ENCODE peak calls at places on chromosomes 2 and 18, in six cellular contexts. L is left lung, I is GM23338, C is HCT116, S is aorta, Z is stomach. O is an unnamed sample. For H3K4me1, the result is how much of the 10 kb centered on the place peaks cover.

GRCh38 chr2:64319930-64320329 is 134.0 kb upstream of the LGALSL start:
- DNase-seq in L (no peak), I (no peak), C (no peak), S (no peak), Z (no peak), O (no peak)

GRCh38 chr2:221741496-221742211 is 169.6 kb upstream of the EPHA4 start:
- DNase-seq in L (no peak), I (no peak), C (no peak), S (no peak), Z (no peak), O (no peak)

GRCh38 chr2:85413592-85414421 is 3.6 kb upstream of the CAPG start:
- DNase-seq in L (peak), I (peak), C (no peak), S (peak), Z (peak), O (no peak)

GRCh38 chr2:240506406-240507059 is 51.3 kb downstream of the ANKMY1 start:
- DNase-seq in L (peak), I (no peak), C (no peak), S (peak), Z (peak), O (no peak)

GRCh38 chr2:216090369-216090786 is 8.7 kb downstream of the TMEM169 start:
- DNase-seq in L (no peak), I (no peak), C (no peak), S (no peak), Z (no peak), O (no peak)

GRCh38 chr18:64806232-64806631 is 657.3 kb upstream of the LINC00305 start:
- DNase-seq in L (no peak), I (no peak), C (no peak), S (no peak), Z (no peak), O (no peak)

GRCh38 chr2:241733391-241734207 is 831 bp upstream of the D2HGDH start:
- DNase-seq in L (peak), I (no peak), C (no peak), S (no peak), Z (no peak), O (no peak)

GRCh38 chr2:10524841-10525572 is 76.9 kb upstream of the ODC1 start:
- DNase-seq in L (no peak), I (no peak), C (no peak), S (no peak), Z (no peak), O (no peak)

GRCh38 chr18:21112543-21113105 is 1.0 kb upstream of the ROCK1 start:
- DNase-seq in L (no peak), I (no peak), C (no peak), S (no peak), Z (no peak), O (no peak)

GRCh38 chr2:215685218-215685962 is 249.5 kb upstream of the FN1 start:
- DNase-seq in L (no peak), I (no peak), C (no peak), S (no peak), Z (no peak), O (no peak)

GRCh38 chr2:219186754-219187456 is 8.8 kb downstream of the RETREG2 start:
- DNase-seq in L (no peak), I (no peak), C (no peak), S (no peak), Z (no peak), O (no peak)

GRCh38 chr2:229910832-229911412 is 10.9 kb downstream of the TRIP12 start:
- DNase-seq in L (no peak), I (peak), C (no peak), S (no peak), Z (no peak), O (no peak)

GRCh38 chr18:24023185-24023814 is 8.7 kb downstream of the TTC39C start:
- DNase-seq in L (no peak), I (peak), C (no peak), S (no peak), Z (no peak), O (no peak)

GRCh38 chr2:20424300-20425290 is 22.3 kb upstream of the RHOB start:
- DNase-seq in L (peak), I (peak), C (no peak), S (no peak), Z (peak), O (peak)

GRCh38 chr2:45210466-45211195 is 201.4 kb upstream of the SIX2 start:
- DNase-seq in L (no peak), I (no peak), C (no peak), S (no peak), Z (no peak), O (no peak)

GRCh38 chr2:170736628-170737027 is 21.5 kb downstream of the SP5 start:
- DNase-seq in L (no peak), I (no peak), C (no peak), S (no peak), Z (no peak), O (no peak)

GRCh38 chr2:126828471-126828870 is 70.2 kb upstream of the TEX51 start:
- DNase-seq in L (no peak), I (no peak), C (no peak), S (no peak), Z (no peak), O (no peak)

GRCh38 chr2:159226059-159226461 is 60.4 kb downstream of the WDSUB1 start:
- DNase-seq in L (no peak), I (no peak), C (peak), S (no peak), Z (peak), O (no peak)

GRCh38 chr2:67950018-67950417 is 112.8 kb downstream of the C1D start:
- DNase-seq in L (no peak), I (no peak), C (no peak), S (no peak), Z (no peak), O (no peak)

GRCh38 chr2:178910005-178910404 is 102.8 kb upstream of the TTN start:
- DNase-seq in L (no peak), I (no peak), C (no peak), S (no peak), Z (no peak), O (no peak)

GRCh38 chr18:48136051-48136543 is 205.6 kb upstream of the SMAD2 start:
- DNase-seq in L (no peak), I (peak), C (no peak), S (peak), Z (peak), O (no peak)

GRCh38 chr18:77899972-77900754 is 650.5 kb downstream of the GALR1 start:
- DNase-seq in L (peak), I (peak), C (no peak), S (no peak), Z (peak), O (no peak)

GRCh38 chr2:104140361-104140760 is 713.6 kb upstream of the POU3F3 start:
- DNase-seq in L (no peak), I (no peak), C (no peak), S (no peak), Z (no peak), O (no peak)

GRCh38 chr2:97774425-97774824 is 61.0 kb downstream of the ZAP70 start:
- DNase-seq in L (no peak), I (peak), C (no peak), S (no peak), Z (no peak), O (no peak)

GRCh38 chr2:121049141-121049540 is 235.9 kb downstream of the TFCP2L1 start:
- DNase-seq in L (no peak), I (no peak), C (no peak), S (no peak), Z (no peak), O (no peak)

GRCh38 chr2:237687666-237688065 is 60.3 kb downstream of the LRRFIP1 start:
- DNase-seq in L (no peak), I (no peak), C (no peak), S (peak), Z (peak), O (peak)

GRCh38 chr2:128734521-128735295 is 416.0 kb upstream of the HS6ST1 start:
- DNase-seq in L (peak), I (peak), C (no peak), S (no peak), Z (no peak), O (no peak)

GRCh38 chr2:218152172-218152571 is 14.6 kb downstream of the CXCR1 start:
- DNase-seq in L (no peak), I (no peak), C (no peak), S (no peak), Z (no peak), O (no peak)

GRCh38 chr2:147182260-147182659 is 662.6 kb upstream of the ACVR2A start:
- DNase-seq in L (no peak), I (no peak), C (no peak), S (no peak), Z (peak), O (no peak)

GRCh38 chr2:171598713-171599319 is 76.5 kb downstream of the CYBRD1 start:
- DNase-seq in L (no peak), I (peak), C (peak), S (no peak), Z (peak), O (no peak)

GRCh38 chr2:55051026-55051866 is 995 bp upstream of the RTN4 start:
- DNase-seq in L (no peak), I (peak), C (peak), S (no peak), Z (peak), O (no peak)

GRCh38 chr2:109352066-109352897 is 223.3 kb downstream of the SH3RF3 start:
- DNase-seq in L (no peak), I (no peak), C (no peak), S (peak), Z (peak), O (no peak)

GRCh38 chr2:78977661-78978145 is 47.8 kb upstream of the REG3G start:
- DNase-seq in L (no peak), I (no peak), C (no peak), S (no peak), Z (no peak), O (no peak)

GRCh38 chr18:77031662-77032061 is 100.9 kb downstream of the MBP start:
- DNase-seq in L (no peak), I (no peak), C (no peak), S (no peak), Z (no peak), O (no peak)

GRCh38 chr2:55840460-55840859 is 83.1 kb downstream of the EFEMP1 start:
- DNase-seq in L (no peak), I (no peak), C (no peak), S (no peak), Z (no peak), O (no peak)

GRCh38 chr2:73925853-73926492 is 707 bp upstream of the DGUOK start:
- DNase-seq in L (no peak), I (peak), C (no peak), S (no peak), Z (peak), O (no peak)

GRCh38 chr2:233267516-233268245 is 16.2 kb downstream of the ATG16L1 start:
- DNase-seq in L (no peak), I (no peak), C (no peak), S (no peak), Z (peak), O (no peak)

DNA sequence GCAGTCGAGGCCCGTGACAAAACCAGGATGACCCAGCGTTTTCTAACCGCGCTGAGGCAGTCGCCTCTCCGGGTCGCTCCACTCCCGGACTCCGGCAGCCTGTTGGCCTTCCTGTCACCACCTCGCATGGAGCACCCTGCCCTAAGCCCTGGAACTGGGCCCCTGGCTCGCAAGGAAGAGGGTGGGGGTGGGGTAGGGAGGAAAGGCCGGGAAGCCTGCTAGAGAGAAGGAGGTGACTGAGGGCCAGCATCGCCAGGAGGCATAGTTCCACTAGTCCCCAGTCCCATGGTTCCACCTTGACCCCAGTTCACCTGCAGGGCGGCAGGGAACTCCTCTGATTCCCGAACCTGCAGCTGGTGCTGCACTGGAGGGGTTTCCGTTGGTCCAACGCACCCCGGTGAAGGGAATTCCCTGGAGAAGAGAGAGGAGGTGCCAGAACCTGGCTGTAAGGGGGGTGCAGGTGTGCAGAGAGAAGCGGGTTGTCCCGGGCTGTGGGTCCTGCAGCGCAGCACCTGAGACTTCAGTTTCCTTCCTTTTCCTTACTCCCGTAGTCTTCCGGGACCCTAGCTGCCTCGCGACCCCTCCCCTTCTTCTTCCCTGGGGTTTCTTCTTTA is 11.8 kb upstream of the EN1 start:
- DNase-seq in L (no peak), I (peak), C (no peak), S (no peak), Z (no peak), O (no peak)
- H3K4me1 ChIP-seq in L (under half), I (half or more), C (under half), S (under half), Z (under half), O (under half)

DNA sequence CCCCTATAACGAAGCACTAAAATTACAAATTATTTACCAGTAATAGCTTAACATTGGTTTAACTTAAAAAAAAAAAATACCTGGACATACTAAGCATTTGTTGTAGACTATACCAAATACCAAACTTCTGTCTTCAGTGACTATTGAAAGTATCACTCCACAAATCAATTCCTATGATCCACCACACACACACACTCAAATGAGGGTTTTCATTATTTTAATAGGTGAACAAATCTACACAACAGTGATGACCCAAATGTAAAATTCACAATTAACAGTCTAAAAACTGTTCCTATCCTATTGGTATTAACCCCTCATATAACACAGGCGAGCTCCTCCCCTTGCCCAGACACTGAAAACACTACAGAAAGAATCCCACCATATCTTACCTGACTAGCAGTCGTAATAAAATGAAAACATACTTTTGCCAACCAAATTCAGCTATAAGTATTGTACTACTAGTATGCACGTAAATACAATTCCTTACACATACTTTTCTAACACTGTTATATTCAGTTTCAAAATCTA is 2.5 kb downstream of the SP3 start:
- DNase-seq in L (no peak), I (no peak), C (no peak), S (no peak), Z (no peak), O (no peak)
- H3K4me1 ChIP-seq in L (under half), I (under half), C (under half), S (under half), Z (half or more), O (under half)

DNA sequence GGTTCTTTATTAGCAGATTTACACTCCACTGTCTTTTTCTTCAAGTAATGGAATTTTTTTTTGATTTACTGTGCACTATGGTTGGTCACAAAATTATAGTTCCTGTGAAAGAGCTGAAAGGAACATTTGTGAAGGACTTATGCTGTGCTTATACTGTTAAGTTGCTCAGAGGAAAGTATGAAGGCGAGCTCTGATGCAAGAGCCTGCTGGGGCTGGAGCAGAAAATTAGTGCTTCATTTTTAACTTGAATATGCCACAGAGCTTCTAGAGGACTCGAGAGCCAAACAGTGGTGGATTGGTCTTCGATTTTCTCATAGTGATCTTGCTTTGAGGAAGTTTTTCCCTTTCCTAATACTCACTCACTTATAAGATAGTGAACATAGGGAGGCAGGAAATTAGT is 20.0 kb downstream of the GATA6 start:
- DNase-seq in L (no peak), I (no peak), C (no peak), S (no peak), Z (no peak), O (no peak)
- H3K4me1 ChIP-seq in L (under half), I (under half), C (under half), S (under half), Z (half or more), O (under half)

GRCh38 chr18:58310517-58310916 is 266.5 kb downstream of the NEDD4L start:
- DNase-seq in L (peak), I (peak), C (no peak), S (no peak), Z (peak), O (no peak)
- H3K4me1 ChIP-seq in L (under half), I (under half), C (under half), S (under half), Z (half or more), O (under half)